ENCODE peak calls at places on chromosomes 11 and 22, in ten cellular contexts. One of them, this sample, is unnamed.

GRCh38 chr22:20256562-20257473 is 11.3 kb downstream of the RTN4R start:
- DNase-seq in stimulated activated CD4-positive, alpha-beta T cell treated with anti-CD3 and anti-CD28 coated beads, Interleukin-2, amount 100 ng/mL, for 24 hours: no peak
- DNase-seq in amygdala: no peak
- DNase-seq in brain microvascular endothelial cell: no peak
- DNase-seq in effector CD8-positive, alpha-beta T cell: no peak
- DNase-seq in GM12891: no peak
- DNase-seq in H4: no peak
- DNase-seq in lower leg skin: no peak
- DNase-seq in frontal cortex: no peak
- DNase-seq in amniotic stem cell: no peak
- DNase-seq in this sample: no peak

GRCh38 chr11:61626580-61627380 is 45.9 kb upstream of the SYT7 start:
- DNase-seq in amygdala: no peak
- DNase-seq in H4: no peak
- DNase-seq in brain microvascular endothelial cell: peak
- DNase-seq in frontal cortex: no peak
- DNase-seq in stimulated activated CD4-positive, alpha-beta T cell treated with anti-CD3 and anti-CD28 coated beads, Interleukin-2, amount 100 ng/mL, for 24 hours: no peak
- DNase-seq in amniotic stem cell: no peak
- DNase-seq in GM12891: no peak
- DNase-seq in effector CD8-positive, alpha-beta T cell: no peak
- DNase-seq in lower leg skin: peak
- DNase-seq in this sample: no peak

GRCh38 chr11:45662665-45663485 is 2.5 kb downstream of the CHST1 start:
- DNase-seq in stimulated activated CD4-positive, alpha-beta T cell treated with anti-CD3 and anti-CD28 coated beads, Interleukin-2, amount 100 ng/mL, for 24 hours: peak
- DNase-seq in frontal cortex: peak
- DNase-seq in lower leg skin: no peak
- DNase-seq in brain microvascular endothelial cell: peak
- DNase-seq in amniotic stem cell: peak
- DNase-seq in GM12891: no peak
- DNase-seq in effector CD8-positive, alpha-beta T cell: no peak
- DNase-seq in H4: peak
- DNase-seq in amygdala: peak
- DNase-seq in this sample: no peak

GRCh38 chr11:102840018-102840417 is 3.4 kb downstream of the MMP3 start:
- DNase-seq in brain microvascular endothelial cell: no peak
- DNase-seq in stimulated activated CD4-positive, alpha-beta T cell treated with anti-CD3 and anti-CD28 coated beads, Interleukin-2, amount 100 ng/mL, for 24 hours: no peak
- DNase-seq in amygdala: no peak
- DNase-seq in amniotic stem cell: no peak
- DNase-seq in effector CD8-positive, alpha-beta T cell: no peak
- DNase-seq in frontal cortex: no peak
- DNase-seq in GM12891: no peak
- DNase-seq in H4: no peak
- DNase-seq in lower leg skin: no peak
- DNase-seq in this sample: no peak

GRCh38 chr11:117691206-117691490 is 105.9 kb downstream of the DSCAML1 start:
- DNase-seq in effector CD8-positive, alpha-beta T cell: no peak
- DNase-seq in GM12891: no peak
- DNase-seq in H4: no peak
- DNase-seq in amygdala: no peak
- DNase-seq in lower leg skin: no peak
- DNase-seq in brain microvascular endothelial cell: no peak
- DNase-seq in frontal cortex: no peak
- DNase-seq in amniotic stem cell: no peak
- DNase-seq in stimulated activated CD4-positive, alpha-beta T cell treated with anti-CD3 and anti-CD28 coated beads, Interleukin-2, amount 100 ng/mL, for 24 hours: no peak
- DNase-seq in this sample: no peak

GRCh38 chr11:64787526-64788320 is 9.4 kb upstream of the SF1 start:
- DNase-seq in brain microvascular endothelial cell: peak
- DNase-seq in H4: no peak
- DNase-seq in lower leg skin: no peak
- DNase-seq in amniotic stem cell: no peak
- DNase-seq in frontal cortex: peak
- DNase-seq in stimulated activated CD4-positive, alpha-beta T cell treated with anti-CD3 and anti-CD28 coated beads, Interleukin-2, amount 100 ng/mL, for 24 hours: peak
- DNase-seq in GM12891: peak
- DNase-seq in effector CD8-positive, alpha-beta T cell: peak
- DNase-seq in amygdala: peak
- DNase-seq in this sample: peak

GRCh38 chr22:44753189-44754042 is 1.0 kb downstream of the ARHGAP8 start:
- DNase-seq in frontal cortex: no peak
- DNase-seq in amniotic stem cell: no peak
- DNase-seq in GM12891: no peak
- DNase-seq in effector CD8-positive, alpha-beta T cell: no peak
- DNase-seq in brain microvascular endothelial cell: peak
- DNase-seq in amygdala: no peak
- DNase-seq in H4: no peak
- DNase-seq in stimulated activated CD4-positive, alpha-beta T cell treated with anti-CD3 and anti-CD28 coated beads, Interleukin-2, amount 100 ng/mL, for 24 hours: no peak
- DNase-seq in lower leg skin: no peak
- DNase-seq in this sample: peak

GRCh38 chr11:70471254-70471653 is 72.9 kb downstream of the CTTN start:
- DNase-seq in lower leg skin: no peak
- DNase-seq in amygdala: no peak
- DNase-seq in brain microvascular endothelial cell: peak
- DNase-seq in stimulated activated CD4-positive, alpha-beta T cell treated with anti-CD3 and anti-CD28 coated beads, Interleukin-2, amount 100 ng/mL, for 24 hours: no peak
- DNase-seq in effector CD8-positive, alpha-beta T cell: no peak
- DNase-seq in frontal cortex: no peak
- DNase-seq in GM12891: peak
- DNase-seq in amniotic stem cell: no peak
- DNase-seq in H4: peak
- DNase-seq in this sample: no peak

GRCh38 chr11:69286358-69287327 is 7.3 kb upstream of the MYEOV start:
- DNase-seq in H4: no peak
- DNase-seq in lower leg skin: no peak
- DNase-seq in amygdala: no peak
- DNase-seq in effector CD8-positive, alpha-beta T cell: no peak
- DNase-seq in stimulated activated CD4-positive, alpha-beta T cell treated with anti-CD3 and anti-CD28 coated beads, Interleukin-2, amount 100 ng/mL, for 24 hours: no peak
- DNase-seq in amniotic stem cell: no peak
- DNase-seq in brain microvascular endothelial cell: no peak
- DNase-seq in GM12891: no peak
- DNase-seq in frontal cortex: no peak
- DNase-seq in this sample: no peak

GRCh38 chr11:131867457-131868257 is 497.2 kb downstream of the NTM start:
- DNase-seq in amniotic stem cell: peak
- DNase-seq in H4: peak
- DNase-seq in brain microvascular endothelial cell: peak
- DNase-seq in lower leg skin: peak
- DNase-seq in frontal cortex: peak
- DNase-seq in effector CD8-positive, alpha-beta T cell: no peak
- DNase-seq in stimulated activated CD4-positive, alpha-beta T cell treated with anti-CD3 and anti-CD28 coated beads, Interleukin-2, amount 100 ng/mL, for 24 hours: no peak
- DNase-seq in GM12891: peak
- DNase-seq in amygdala: peak
- DNase-seq in this sample: peak

GRCh38 chr22:32204211-32204855 is 540 bp downstream of the RFPL2 start:
- DNase-seq in lower leg skin: no peak
- DNase-seq in brain microvascular endothelial cell: no peak
- DNase-seq in amygdala: peak
- DNase-seq in effector CD8-positive, alpha-beta T cell: no peak
- DNase-seq in GM12891: no peak
- DNase-seq in amniotic stem cell: no peak
- DNase-seq in frontal cortex: no peak
- DNase-seq in H4: no peak
- DNase-seq in stimulated activated CD4-positive, alpha-beta T cell treated with anti-CD3 and anti-CD28 coated beads, Interleukin-2, amount 100 ng/mL, for 24 hours: no peak
- DNase-seq in this sample: no peak

GRCh38 chr11:7575841-7576451 is 62.1 kb downstream of the PPFIBP2 start:
- DNase-seq in effector CD8-positive, alpha-beta T cell: no peak
- DNase-seq in stimulated activated CD4-positive, alpha-beta T cell treated with anti-CD3 and anti-CD28 coated beads, Interleukin-2, amount 100 ng/mL, for 24 hours: no peak
- DNase-seq in amniotic stem cell: no peak
- DNase-seq in GM12891: no peak
- DNase-seq in brain microvascular endothelial cell: no peak
- DNase-seq in frontal cortex: no peak
- DNase-seq in amygdala: peak
- DNase-seq in lower leg skin: no peak
- DNase-seq in H4: peak
- DNase-seq in this sample: no peak

GRCh38 chr22:24389680-24390079 is 37.7 kb upstream of the ADORA2A start:
- DNase-seq in effector CD8-positive, alpha-beta T cell: no peak
- DNase-seq in amygdala: no peak
- DNase-seq in brain microvascular endothelial cell: no peak
- DNase-seq in lower leg skin: no peak
- DNase-seq in GM12891: no peak
- DNase-seq in H4: no peak
- DNase-seq in amniotic stem cell: no peak
- DNase-seq in stimulated activated CD4-positive, alpha-beta T cell treated with anti-CD3 and anti-CD28 coated beads, Interleukin-2, amount 100 ng/mL, for 24 hours: no peak
- DNase-seq in frontal cortex: no peak
- DNase-seq in this sample: no peak

GRCh38 chr11:75563978-75564552 is 2.0 kb downstream of the SERPINH1 start:
- DNase-seq in amygdala: no peak
- DNase-seq in effector CD8-positive, alpha-beta T cell: no peak
- DNase-seq in H4: peak
- DNase-seq in lower leg skin: peak
- DNase-seq in GM12891: no peak
- DNase-seq in stimulated activated CD4-positive, alpha-beta T cell treated with anti-CD3 and anti-CD28 coated beads, Interleukin-2, amount 100 ng/mL, for 24 hours: no peak
- DNase-seq in brain microvascular endothelial cell: peak
- DNase-seq in frontal cortex: no peak
- DNase-seq in amniotic stem cell: peak
- DNase-seq in this sample: no peak

GRCh38 chr11:11521306-11522002 is 100.4 kb downstream of the GALNT18 start:
- DNase-seq in frontal cortex: no peak
- DNase-seq in effector CD8-positive, alpha-beta T cell: no peak
- DNase-seq in lower leg skin: no peak
- DNase-seq in amniotic stem cell: no peak
- DNase-seq in amygdala: no peak
- DNase-seq in stimulated activated CD4-positive, alpha-beta T cell treated with anti-CD3 and anti-CD28 coated beads, Interleukin-2, amount 100 ng/mL, for 24 hours: no peak
- DNase-seq in brain microvascular endothelial cell: no peak
- DNase-seq in GM12891: no peak
- DNase-seq in H4: no peak
- DNase-seq in this sample: no peak

GRCh38 chr22:24361976-24362646 is 65.3 kb upstream of the ADORA2A start:
- DNase-seq in frontal cortex: no peak
- DNase-seq in GM12891: no peak
- DNase-seq in lower leg skin: no peak
- DNase-seq in stimulated activated CD4-positive, alpha-beta T cell treated with anti-CD3 and anti-CD28 coated beads, Interleukin-2, amount 100 ng/mL, for 24 hours: no peak
- DNase-seq in effector CD8-positive, alpha-beta T cell: no peak
- DNase-seq in brain microvascular endothelial cell: no peak
- DNase-seq in amniotic stem cell: no peak
- DNase-seq in amygdala: no peak
- DNase-seq in H4: no peak
- DNase-seq in this sample: no peak

This sample was measured in RPMI8226.